ENCODE peak calls at places on chromosomes 5 and 9, in seven cellular contexts. One of them, this sample, is unnamed.
A peak's percentile ranks its signal among the peaks of the same experiment; 100 is the strongest.

GRCh38 chr9:7392161-7392560 is 407.4 kb downstream of the DMAC1 start:
- DNase-seq in uterus: no peak
- DNase-seq in thoracic aorta: no peak
- DNase-seq in GM23338: no peak
- DNase-seq in CD4-positive, alpha-beta T cell: no peak
- DNase-seq in H9: no peak
- DNase-seq in coronary artery: no peak
- DNase-seq in this sample: no peak

GRCh38 chr5:14400085-14400484 is 181.5 kb upstream of the OTULINL start:
- DNase-seq in uterus: no peak
- DNase-seq in thoracic aorta: no peak
- DNase-seq in GM23338: no peak
- DNase-seq in CD4-positive, alpha-beta T cell: no peak
- DNase-seq in H9: no peak
- DNase-seq in coronary artery: no peak
- DNase-seq in this sample: no peak

GRCh38 chr9:104810421-104811339 is 46.8 kb downstream of the NIPSNAP3B start:
- DNase-seq in uterus: no peak
- DNase-seq in thoracic aorta: no peak
- DNase-seq in GM23338: peak; percentile 22
- DNase-seq in CD4-positive, alpha-beta T cell: no peak
- DNase-seq in H9: no peak
- DNase-seq in coronary artery: no peak
- DNase-seq in this sample: peak; percentile 60

GRCh38 chr5:135313405-135313804 is 85.6 kb downstream of the MACROH2A1 start:
- DNase-seq in uterus: no peak
- DNase-seq in thoracic aorta: no peak
- DNase-seq in GM23338: no peak
- DNase-seq in CD4-positive, alpha-beta T cell: no peak
- DNase-seq in H9: no peak
- DNase-seq in coronary artery: no peak
- DNase-seq in this sample: no peak

GRCh38 chr5:38846379-38846967 is 661 bp downstream of the OSMR start:
- DNase-seq in uterus: no peak
- DNase-seq in thoracic aorta: no peak
- DNase-seq in GM23338: peak; percentile 46
- DNase-seq in CD4-positive, alpha-beta T cell: no peak
- DNase-seq in H9: peak; percentile 44
- DNase-seq in coronary artery: no peak
- DNase-seq in this sample: peak; percentile 42

GRCh38 chr5:158429564-158429963 is 570.6 kb upstream of the CLINT1 start:
- DNase-seq in uterus: no peak
- DNase-seq in thoracic aorta: no peak
- DNase-seq in GM23338: no peak
- DNase-seq in CD4-positive, alpha-beta T cell: no peak
- DNase-seq in H9: no peak
- DNase-seq in coronary artery: no peak
- DNase-seq in this sample: peak; percentile 40

GRCh38 chr9:129208191-129209091 is 30.4 kb upstream of the IER5L start:
- DNase-seq in uterus: no peak
- DNase-seq in thoracic aorta: no peak
- DNase-seq in GM23338: peak; percentile 96
- DNase-seq in CD4-positive, alpha-beta T cell: peak; percentile 22
- DNase-seq in H9: peak; percentile 93
- DNase-seq in coronary artery: no peak
- DNase-seq in this sample: no peak

GRCh38 chr9:121681404-121681803 is 30.0 kb downstream of the DAB2IP start:
- DNase-seq in uterus: no peak
- DNase-seq in thoracic aorta: no peak
- DNase-seq in GM23338: no peak
- DNase-seq in CD4-positive, alpha-beta T cell: no peak
- DNase-seq in H9: no peak
- DNase-seq in coronary artery: no peak
- DNase-seq in this sample: no peak

GRCh38 chr9:135887585-135888050 is 19.7 kb downstream of the CAMSAP1 start:
- DNase-seq in uterus: no peak
- DNase-seq in thoracic aorta: no peak
- DNase-seq in GM23338: peak; percentile 76
- DNase-seq in CD4-positive, alpha-beta T cell: peak; percentile 65
- DNase-seq in H9: peak; percentile 81
- DNase-seq in coronary artery: peak; percentile 67
- DNase-seq in this sample: no peak

GRCh38 chr5:122896598-122897282 is 51.3 kb downstream of the SNX24 start:
- DNase-seq in uterus: no peak
- DNase-seq in thoracic aorta: no peak
- DNase-seq in GM23338: peak; percentile 30
- DNase-seq in CD4-positive, alpha-beta T cell: no peak
- DNase-seq in H9: no peak
- DNase-seq in coronary artery: no peak
- DNase-seq in this sample: peak; percentile 20

GRCh38 chr9:127194881-127195713 is 69.5 kb upstream of the GARNL3 start:
- DNase-seq in uterus: no peak
- DNase-seq in thoracic aorta: no peak
- DNase-seq in GM23338: peak; percentile 44
- DNase-seq in CD4-positive, alpha-beta T cell: no peak
- DNase-seq in H9: peak; percentile 63
- DNase-seq in coronary artery: no peak
- DNase-seq in this sample: peak; percentile 78

GRCh38 chr5:13664377-13664776 is 280.1 kb downstream of the DNAH5 start:
- DNase-seq in uterus: no peak
- DNase-seq in thoracic aorta: no peak
- DNase-seq in GM23338: no peak
- DNase-seq in CD4-positive, alpha-beta T cell: no peak
- DNase-seq in H9: no peak
- DNase-seq in coronary artery: no peak
- DNase-seq in this sample: peak; percentile 90

GRCh38 chr9:32571969-32572899 is 725 bp downstream of the NDUFB6 start:
- DNase-seq in uterus: peak; percentile 43
- DNase-seq in thoracic aorta: no peak
- DNase-seq in GM23338: peak; percentile 92
- DNase-seq in CD4-positive, alpha-beta T cell: peak; percentile 67
- DNase-seq in H9: peak; percentile 66
- DNase-seq in coronary artery: no peak
- DNase-seq in this sample: peak; percentile 94

GRCh38 chr5:176619203-176619568 is 9.2 kb upstream of the GPRIN1 start:
- DNase-seq in uterus: no peak
- DNase-seq in thoracic aorta: no peak
- DNase-seq in GM23338: peak; percentile 98
- DNase-seq in CD4-positive, alpha-beta T cell: peak; percentile 74
- DNase-seq in H9: peak; percentile 98
- DNase-seq in coronary artery: no peak
- DNase-seq in this sample: peak; percentile 95

GRCh38 chr5:93513298-93513697 is 67.7 kb downstream of the NR2F1-AS1 start:
- DNase-seq in uterus: no peak
- DNase-seq in thoracic aorta: no peak
- DNase-seq in GM23338: no peak
- DNase-seq in CD4-positive, alpha-beta T cell: no peak
- DNase-seq in H9: no peak
- DNase-seq in coronary artery: no peak
- DNase-seq in this sample: no peak

GRCh38 chr9:1100945-1101344 is 50.8 kb downstream of the DMRT2 start:
- DNase-seq in uterus: no peak
- DNase-seq in thoracic aorta: no peak
- DNase-seq in GM23338: peak; percentile 84
- DNase-seq in CD4-positive, alpha-beta T cell: no peak
- DNase-seq in H9: peak; percentile 33
- DNase-seq in coronary artery: no peak
- DNase-seq in this sample: no peak

GRCh38 chr5:9015937-9016270 is 530.0 kb downstream of the SEMA5A start:
- DNase-seq in uterus: no peak
- DNase-seq in thoracic aorta: no peak
- DNase-seq in GM23338: no peak
- DNase-seq in CD4-positive, alpha-beta T cell: no peak
- DNase-seq in H9: no peak
- DNase-seq in coronary artery: no peak
- DNase-seq in this sample: no peak

GRCh38 chr9:19223724-19224123 is 6.8 kb upstream of the DENND4C start:
- DNase-seq in uterus: peak; percentile 62
- DNase-seq in thoracic aorta: no peak
- DNase-seq in GM23338: no peak
- DNase-seq in CD4-positive, alpha-beta T cell: no peak
- DNase-seq in H9: no peak
- DNase-seq in coronary artery: no peak
- DNase-seq in this sample: no peak

GRCh38 chr5:80884851-80885697 is 75.1 kb upstream of the RASGRF2 start:
- DNase-seq in uterus: no peak
- DNase-seq in thoracic aorta: no peak
- DNase-seq in GM23338: no peak
- DNase-seq in CD4-positive, alpha-beta T cell: no peak
- DNase-seq in H9: no peak
- DNase-seq in coronary artery: no peak
- DNase-seq in this sample: no peak

GRCh38 chr9:38195737-38196161 is 126.7 kb upstream of the SHB start:
- DNase-seq in uterus: no peak
- DNase-seq in thoracic aorta: no peak
- DNase-seq in GM23338: no peak
- DNase-seq in CD4-positive, alpha-beta T cell: no peak
- DNase-seq in H9: no peak
- DNase-seq in coronary artery: no peak
- DNase-seq in this sample: no peak

GRCh38 chr9:78235296-78235770 is 542 bp upstream of the CEP78 start:
- DNase-seq in uterus: no peak
- DNase-seq in thoracic aorta: no peak
- DNase-seq in GM23338: no peak
- DNase-seq in CD4-positive, alpha-beta T cell: no peak
- DNase-seq in H9: no peak
- DNase-seq in coronary artery: no peak
- DNase-seq in this sample: peak; percentile 34

GRCh38 chr9:81716409-81716808 is 27.1 kb upstream of the TLE1 start:
- DNase-seq in uterus: no peak
- DNase-seq in thoracic aorta: no peak
- DNase-seq in GM23338: no peak
- DNase-seq in CD4-positive, alpha-beta T cell: no peak
- DNase-seq in H9: no peak
- DNase-seq in coronary artery: no peak
- DNase-seq in this sample: no peak
- H3K27ac ChIP-seq in uterus: no peak overlapping the region
- H3K27ac ChIP-seq in thoracic aorta: no peak overlapping the region
- H3K27ac ChIP-seq in GM23338: peak overlapping the region; percentile 14
- H3K27ac ChIP-seq in CD4-positive, alpha-beta T cell: no peak overlapping the region
- H3K27ac ChIP-seq in H9: no peak overlapping the region
- H3K27ac ChIP-seq in coronary artery: no peak overlapping the region
- H3K27ac ChIP-seq in this sample: no peak overlapping the region

DNA sequence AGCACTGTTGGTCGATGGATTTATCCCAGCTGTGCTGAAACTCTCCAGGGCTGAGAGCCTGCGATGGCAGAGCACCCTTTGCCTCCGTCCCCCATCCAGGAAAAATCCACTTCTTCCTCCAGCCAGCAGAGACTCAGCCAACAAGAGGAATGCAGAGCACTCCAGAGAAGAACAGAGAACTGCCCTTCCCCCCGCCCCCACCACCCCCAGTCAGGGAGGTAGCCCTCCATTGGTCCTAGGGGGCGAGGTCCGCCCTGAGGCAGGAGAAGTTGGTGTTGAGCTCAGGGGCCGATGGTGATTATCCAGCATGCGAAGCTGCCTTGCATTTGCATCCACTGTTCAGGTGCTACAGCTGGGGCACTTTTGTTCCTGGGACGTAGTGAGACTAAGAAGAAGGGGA is 9.0 kb downstream of the TLX3 start:
- DNase-seq in uterus: no peak
- DNase-seq in thoracic aorta: no peak
- DNase-seq in GM23338: peak; percentile 80
- DNase-seq in CD4-positive, alpha-beta T cell: no peak
- DNase-seq in H9: peak; percentile 88
- DNase-seq in coronary artery: peak; percentile 65
- DNase-seq in this sample: no peak
- TF ChIP-seq CTCF in uterus: no peak
- TF ChIP-seq CTCF in thoracic aorta: no peak
- TF ChIP-seq CTCF in GM23338: no peak
- TF ChIP-seq CTCF in CD4-positive, alpha-beta T cell: no peak
- TF ChIP-seq CTCF in H9: no peak
- TF ChIP-seq CTCF in coronary artery: no peak
- TF ChIP-seq CTCF in this sample: no peak

GRCh38 chr9:72554221-72554641 is 32.8 kb downstream of the TMC1 start:
- DNase-seq in uterus: no peak
- DNase-seq in thoracic aorta: no peak
- DNase-seq in GM23338: no peak
- DNase-seq in CD4-positive, alpha-beta T cell: no peak
- DNase-seq in H9: no peak
- DNase-seq in coronary artery: no peak
- DNase-seq in this sample: peak; percentile 47
- H3K27ac ChIP-seq in uterus: peak overlapping the region; percentile 23
- H3K27ac ChIP-seq in thoracic aorta: peak overlapping the region; percentile 45
- H3K27ac ChIP-seq in GM23338: no peak overlapping the region
- H3K27ac ChIP-seq in CD4-positive, alpha-beta T cell: no peak overlapping the region
- H3K27ac ChIP-seq in H9: no peak overlapping the region
- H3K27ac ChIP-seq in coronary artery: peak overlapping the region; percentile 22
- H3K27ac ChIP-seq in this sample: no peak overlapping the region

GRCh38 chr5:43515678-43516048 is 715 bp upstream of the C5orf34 start:
- DNase-seq in uterus: no peak
- DNase-seq in thoracic aorta: no peak
- DNase-seq in GM23338: no peak
- DNase-seq in CD4-positive, alpha-beta T cell: no peak
- DNase-seq in H9: no peak
- DNase-seq in coronary artery: no peak
- DNase-seq in this sample: no peak

GRCh38 chr5:43520615-43521014 is 5.7 kb upstream of the C5orf34 start:
- DNase-seq in uterus: no peak
- DNase-seq in thoracic aorta: no peak
- DNase-seq in GM23338: no peak
- DNase-seq in CD4-positive, alpha-beta T cell: no peak
- DNase-seq in H9: no peak
- DNase-seq in coronary artery: no peak
- DNase-seq in this sample: no peak

GRCh38 chr5:43514471-43514815 is 505 bp downstream of the C5orf34 start:
- DNase-seq in uterus: no peak
- DNase-seq in thoracic aorta: no peak
- DNase-seq in GM23338: peak; percentile 42
- DNase-seq in CD4-positive, alpha-beta T cell: no peak
- DNase-seq in H9: no peak
- DNase-seq in coronary artery: no peak
- DNase-seq in this sample: peak; percentile 74

DNA sequence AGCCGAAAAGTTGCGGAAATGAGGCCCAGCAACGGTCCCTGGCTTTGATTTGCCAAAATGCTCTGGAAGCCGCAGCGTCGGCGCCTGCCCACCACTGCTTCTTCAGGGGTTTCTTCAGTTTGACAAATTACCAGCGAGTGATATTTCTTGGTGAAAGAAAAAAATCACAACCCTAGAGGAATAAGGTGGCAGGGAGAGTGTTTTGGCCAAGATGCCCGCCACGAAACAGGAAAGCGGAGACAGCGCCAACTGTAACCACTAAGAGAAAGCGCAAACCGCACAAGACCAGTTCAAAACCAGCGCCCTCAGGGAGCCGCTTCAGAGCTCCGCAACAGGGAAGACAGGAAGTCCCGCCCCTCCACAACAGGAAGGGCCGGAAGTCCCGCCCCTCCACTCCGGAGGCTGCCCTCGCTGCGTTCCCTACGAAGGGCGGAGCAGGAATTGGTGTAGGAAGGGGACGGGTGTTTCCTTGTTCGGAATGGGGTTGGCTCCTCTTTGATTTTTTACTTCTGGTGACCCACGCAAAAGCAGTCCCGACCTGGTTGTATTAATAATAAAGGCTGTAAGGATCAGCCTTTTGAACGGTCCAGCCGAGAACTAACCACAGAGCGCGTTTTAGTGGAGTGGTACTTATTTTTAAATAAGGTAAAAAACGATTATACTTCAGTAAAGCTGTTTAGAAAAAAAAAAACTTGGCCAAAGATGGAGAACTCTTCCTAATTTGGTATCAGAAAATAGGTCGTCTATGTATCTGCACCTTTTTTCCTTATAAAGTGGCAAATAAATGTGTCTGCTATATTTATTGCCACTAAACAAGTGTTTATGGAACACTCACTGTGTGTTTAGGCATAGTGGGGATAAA is at the start of gene C5orf34:
- DNase-seq in uterus: peak; percentile 97
- DNase-seq in thoracic aorta: peak; percentile 92
- DNase-seq in GM23338: peak; percentile 98
- DNase-seq in CD4-positive, alpha-beta T cell: peak; percentile 91
- DNase-seq in H9: peak; percentile 97
- DNase-seq in coronary artery: peak; percentile 97
- DNase-seq in this sample: peak; percentile 99
- TF ChIP-seq CTCF in uterus: no peak
- TF ChIP-seq CTCF in thoracic aorta: no peak
- TF ChIP-seq CTCF in GM23338: no peak
- TF ChIP-seq CTCF in CD4-positive, alpha-beta T cell: no peak
- TF ChIP-seq CTCF in H9: no peak
- TF ChIP-seq CTCF in coronary artery: no peak
- TF ChIP-seq CTCF in this sample: no peak

This sample was measured in RWPE1.